ENCODE peak calls at places on chromosomes 5 and 9, in four cellular contexts. One of them, this sample, is unnamed.

GRCh38 chr9:14312721-14313377 is 1.1 kb downstream of the NFIB start:
- DNase-seq in K562: peak
- DNase-seq in A549: no peak
- DNase-seq in IMR-90: no peak
- DNase-seq in this sample: no peak

GRCh38 chr5:56699588-56699987 is 115.8 kb upstream of the MAP3K1 start:
- DNase-seq in K562: no peak
- DNase-seq in IMR-90: no peak
- DNase-seq in A549: no peak
- DNase-seq in this sample: no peak

GRCh38 chr9:122394265-122395242 is 23.7 kb downstream of the PTGS1 start:
- DNase-seq in A549: no peak
- DNase-seq in K562: no peak
- DNase-seq in IMR-90: peak
- DNase-seq in this sample: no peak

GRCh38 chr5:23727271-23727670 is 219.9 kb downstream of the PRDM9 start:
- DNase-seq in A549: no peak
- DNase-seq in K562: peak
- DNase-seq in IMR-90: no peak
- DNase-seq in this sample: peak

GRCh38 chr5:74956278-74956677 is 90.1 kb upstream of the FAM169A start:
- DNase-seq in IMR-90: no peak
- DNase-seq in K562: no peak
- DNase-seq in A549: no peak
- DNase-seq in this sample: no peak

GRCh38 chr9:101569736-101570501 is 24.9 kb downstream of the PPP3R2 start:
- DNase-seq in K562: peak
- DNase-seq in A549: no peak
- DNase-seq in IMR-90: no peak
- DNase-seq in this sample: no peak

GRCh38 chr5:96809898-96810297 is 2.2 kb upstream of the ERAP1 start:
- DNase-seq in IMR-90: no peak
- DNase-seq in K562: no peak
- DNase-seq in A549: no peak
- DNase-seq in this sample: no peak

GRCh38 chr5:81854915-81855314 is 104.0 kb upstream of the SSBP2 start:
- DNase-seq in IMR-90: no peak
- DNase-seq in A549: no peak
- DNase-seq in K562: peak
- DNase-seq in this sample: no peak

GRCh38 chr5:146208916-146209522 is 5.6 kb downstream of the RBM27 start:
- DNase-seq in K562: no peak
- DNase-seq in A549: peak
- DNase-seq in IMR-90: peak
- DNase-seq in this sample: no peak
- TF ChIP-seq CTCF in K562: no peak
- TF ChIP-seq CTCF in A549: no peak
- TF ChIP-seq CTCF in IMR-90: no peak
- TF ChIP-seq CTCF in this sample: no peak

DNA sequence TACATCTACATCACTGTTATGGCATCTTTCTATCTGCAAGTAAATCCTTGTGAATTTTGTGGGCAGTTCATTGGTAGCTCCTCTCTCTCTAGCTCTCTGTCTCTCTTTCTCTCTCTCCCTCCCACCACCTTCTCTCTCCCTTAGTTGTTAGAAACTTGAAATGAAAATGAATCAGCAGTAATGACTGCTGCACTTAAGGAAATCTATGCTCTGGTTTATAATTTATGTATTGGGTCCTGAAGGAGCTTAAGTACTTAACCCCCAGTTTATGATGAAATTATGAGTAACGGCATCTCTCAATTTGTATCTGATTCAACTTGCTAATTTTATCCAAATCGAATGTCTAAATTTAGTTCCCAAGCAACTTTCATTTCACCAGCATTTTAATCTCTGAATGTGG is 52.0 kb upstream of the PTGER4 start:
- DNase-seq in A549: no peak
- DNase-seq in IMR-90: peak
- DNase-seq in K562: no peak
- DNase-seq in this sample: no peak
- TF ChIP-seq MAZ in A549: no peak
- TF ChIP-seq MAZ in IMR-90: no peak
- TF ChIP-seq MAZ in K562: no peak
- TF ChIP-seq MAZ in this sample: no peak

GRCh38 chr9:71285191-71285656 is 163.8 kb upstream of the TRPM3 start:
- DNase-seq in K562: peak
- DNase-seq in A549: peak
- DNase-seq in IMR-90: peak
- DNase-seq in this sample: peak
- TF ChIP-seq CTCF in K562: peak
- TF ChIP-seq CTCF in A549: peak
- TF ChIP-seq CTCF in IMR-90: peak
- TF ChIP-seq CTCF in this sample: peak

GRCh38 chr9:126119731-126120130 is 206.9 kb upstream of the MVB12B start:
- DNase-seq in IMR-90: no peak
- DNase-seq in K562: no peak
- DNase-seq in A549: no peak
- DNase-seq in this sample: no peak
- TF ChIP-seq MAZ in IMR-90: no peak
- TF ChIP-seq MAZ in K562: no peak
- TF ChIP-seq MAZ in A549: no peak
- TF ChIP-seq MAZ in this sample: no peak

GRCh38 chr5:151080620-151081425 is at the start of gene TNIP1:
- DNase-seq in A549: peak
- DNase-seq in K562: peak
- DNase-seq in IMR-90: peak
- DNase-seq in this sample: peak

GRCh38 chr5:151082976-151083651 is 2.3 kb upstream of the TNIP1 start:
- DNase-seq in IMR-90: peak
- DNase-seq in A549: peak
- DNase-seq in K562: no peak
- DNase-seq in this sample: no peak

GRCh38 chr5:151081426-151082273 is 816 bp upstream of the TNIP1 start:
- DNase-seq in K562: peak
- DNase-seq in IMR-90: peak
- DNase-seq in A549: no peak
- DNase-seq in this sample: peak

GRCh38 chr5:151084363-151084762 is 3.5 kb upstream of the TNIP1 start:
- DNase-seq in K562: no peak
- DNase-seq in A549: no peak
- DNase-seq in IMR-90: peak
- DNase-seq in this sample: no peak

GRCh38 chr5:151082274-151082902 is 1.6 kb upstream of the TNIP1 start:
- DNase-seq in K562: peak
- DNase-seq in IMR-90: peak
- DNase-seq in A549: peak
- DNase-seq in this sample: peak
- TF ChIP-seq CTCF in K562: peak
- TF ChIP-seq CTCF in IMR-90: peak
- TF ChIP-seq CTCF in A549: no peak
- TF ChIP-seq CTCF in this sample: peak

GRCh38 chr5:32446660-32447059 is 2.1 kb upstream of the ZFR start:
- DNase-seq in K562: no peak
- DNase-seq in IMR-90: no peak
- DNase-seq in A549: no peak
- DNase-seq in this sample: no peak
- TF ChIP-seq MAZ in K562: no peak
- TF ChIP-seq MAZ in IMR-90: no peak
- TF ChIP-seq MAZ in A549: no peak
- TF ChIP-seq MAZ in this sample: no peak

GRCh38 chr9:71446081-71446480 is 322.2 kb downstream of the CEMIP2 start:
- DNase-seq in IMR-90: no peak
- DNase-seq in K562: no peak
- DNase-seq in A549: no peak
- DNase-seq in this sample: no peak

GRCh38 chr9:71442937-71443336 is 321.5 kb upstream of the TRPM3 start:
- DNase-seq in K562: no peak
- DNase-seq in IMR-90: no peak
- DNase-seq in A549: no peak
- DNase-seq in this sample: no peak

DNA sequence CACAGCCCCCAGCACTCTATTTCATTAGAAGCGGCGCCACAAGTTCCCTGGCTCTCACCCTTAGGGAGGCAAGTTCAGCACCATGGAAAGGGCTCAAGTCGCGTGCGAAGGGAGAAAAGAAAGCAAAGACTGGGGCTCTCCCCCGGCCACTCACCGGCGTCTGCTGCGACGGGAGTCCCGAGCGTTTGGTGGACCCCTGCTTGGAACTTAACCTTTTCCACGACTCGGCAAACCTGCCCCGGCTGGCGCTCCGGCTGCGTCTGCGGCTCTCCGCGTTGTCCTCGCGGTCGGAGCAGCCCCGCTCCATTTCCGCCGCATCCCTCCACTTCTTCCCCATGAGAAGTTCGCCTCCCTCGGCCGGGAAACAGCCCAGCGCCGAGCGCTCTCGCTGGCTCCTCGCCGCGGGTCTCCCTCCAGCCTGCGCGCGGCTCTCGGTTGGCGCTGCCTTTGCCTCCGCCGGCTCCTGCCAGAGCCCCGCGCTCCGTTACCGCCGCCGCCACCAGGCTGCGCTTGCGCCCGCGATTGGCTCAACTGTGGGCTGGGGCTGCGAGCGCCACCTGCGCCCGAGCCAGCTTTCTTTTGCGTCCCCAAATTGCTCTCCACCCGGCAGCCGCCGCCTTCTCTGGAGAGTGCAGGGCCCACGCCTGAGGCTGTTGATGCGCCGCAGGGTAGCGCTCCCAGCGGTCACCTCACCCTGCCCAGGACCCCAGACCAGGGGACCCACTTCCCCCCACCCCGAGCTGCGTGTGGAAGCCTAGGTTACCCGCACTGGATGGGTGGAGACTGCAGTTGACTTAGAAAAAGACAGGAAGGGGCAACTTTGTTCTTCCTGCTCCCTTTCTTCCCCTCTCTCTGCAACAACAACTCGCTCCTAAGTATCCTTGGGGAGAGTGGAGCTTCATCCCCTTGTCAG is 321.6 kb downstream of the CEMIP2 start:
- DNase-seq in K562: peak
- DNase-seq in A549: peak
- DNase-seq in IMR-90: peak
- DNase-seq in this sample: peak
- TF ChIP-seq CTCF in K562: no peak
- TF ChIP-seq CTCF in A549: peak
- TF ChIP-seq CTCF in IMR-90: no peak
- TF ChIP-seq CTCF in this sample: peak

GRCh38 chr5:1594336-1595106 is 70.8 kb upstream of the LPCAT1 start:
- DNase-seq in K562: peak
- DNase-seq in IMR-90: no peak
- DNase-seq in A549: peak
- DNase-seq in this sample: peak
- TF ChIP-seq MAZ in K562: peak
- TF ChIP-seq MAZ in IMR-90: no peak
- TF ChIP-seq MAZ in A549: no peak
- TF ChIP-seq MAZ in this sample: peak

DNA sequence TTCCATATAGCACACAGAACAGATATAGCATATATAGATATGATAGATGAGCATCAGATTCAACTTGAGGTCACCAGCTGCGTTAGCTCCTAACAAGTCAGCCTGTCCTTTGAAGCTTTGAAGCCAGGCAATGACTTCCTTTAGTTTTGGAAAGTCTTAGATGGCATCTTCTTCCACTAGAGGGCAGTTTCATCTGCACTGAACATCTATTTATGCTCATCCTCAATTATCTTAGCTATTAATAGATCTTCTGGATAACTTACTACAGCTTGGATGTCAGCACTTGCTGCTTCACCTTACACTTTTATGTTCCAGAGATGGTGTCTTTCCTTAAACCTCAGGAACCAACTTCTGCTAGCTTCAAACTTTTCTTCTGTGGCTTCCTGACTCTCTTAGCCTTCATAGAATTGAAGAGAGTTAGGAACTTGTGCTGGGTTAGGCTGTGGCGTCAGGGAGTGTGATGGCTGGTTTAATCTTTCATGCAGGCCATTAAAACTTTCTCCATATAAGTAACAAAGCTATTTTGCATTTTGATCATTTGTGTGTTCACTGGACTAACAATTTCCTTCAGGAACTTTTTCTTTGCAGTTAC is 1401.4 kb downstream of the EFNA5 start:
- DNase-seq in K562: no peak
- DNase-seq in A549: no peak
- DNase-seq in IMR-90: peak
- DNase-seq in this sample: peak
- TF ChIP-seq CTCF in K562: peak
- TF ChIP-seq CTCF in A549: peak
- TF ChIP-seq CTCF in IMR-90: peak
- TF ChIP-seq CTCF in this sample: peak

GRCh38 chr5:93926831-93927600 is 185.6 kb upstream of the POU5F2 start:
- DNase-seq in A549: no peak
- DNase-seq in K562: no peak
- DNase-seq in IMR-90: peak
- DNase-seq in this sample: no peak

GRCh38 chr5:93930098-93930497 is 188.7 kb upstream of the POU5F2 start:
- DNase-seq in K562: no peak
- DNase-seq in A549: no peak
- DNase-seq in IMR-90: no peak
- DNase-seq in this sample: no peak

GRCh38 chr5:93925321-93925720 is 183.9 kb upstream of the POU5F2 start:
- DNase-seq in IMR-90: no peak
- DNase-seq in A549: no peak
- DNase-seq in K562: no peak
- DNase-seq in this sample: no peak

GRCh38 chr5:93924628-93925027 is 183.2 kb upstream of the POU5F2 start:
- DNase-seq in K562: no peak
- DNase-seq in IMR-90: peak
- DNase-seq in A549: no peak
- DNase-seq in this sample: no peak

GRCh38 chr5:93929146-93929545 is 187.7 kb upstream of the POU5F2 start:
- DNase-seq in IMR-90: peak
- DNase-seq in A549: no peak
- DNase-seq in K562: no peak
- DNase-seq in this sample: no peak
- TF ChIP-seq MAZ in IMR-90: no peak
- TF ChIP-seq MAZ in A549: no peak
- TF ChIP-seq MAZ in K562: no peak
- TF ChIP-seq MAZ in this sample: no peak

This sample was measured in HepG2.